ENCODE peak calls at places on chromosome 21, in five cellular contexts. N, W, O, X and C are unnamed samples.

GRCh38 chr21:25501996-25502665 is 105.2 kb downstream of the MRPL39 start:
- DNase-seq in N (no peak), W (no peak), O (no peak), X (no peak), C (peak; percentile 0)

GRCh38 chr21:14356771-14357170 is 26.2 kb downstream of the HSPA13 start:
- DNase-seq in N (no peak), W (no peak), O (no peak), X (no peak), C (no peak)

GRCh38 chr21:29077651-29078090 is 4.2 kb upstream of the CCT8 start:
- DNase-seq in N (peak; percentile 9), W (no peak), O (peak; percentile 48), X (peak; percentile 26), C (no peak)

GRCh38 chr21:21714396-21714795 is 716.2 kb downstream of the NCAM2 start:
- DNase-seq in N (peak; percentile 93), W (peak; percentile 69), O (peak; percentile 82), X (peak; percentile 95), C (no peak)

GRCh38 chr21:45818904-45819285 is 162.7 kb upstream of the COL6A1 start:
- DNase-seq in N (peak; percentile 83), W (peak; percentile 93), O (peak; percentile 84), X (peak; percentile 86), C (peak; percentile 1)

GRCh38 chr21:44730951-44731579 is 19.7 kb upstream of the TSPEAR start:
- DNase-seq in N (no peak), W (no peak), O (no peak), X (no peak), C (no peak)

GRCh38 chr21:42997053-42997452 is 22.7 kb downstream of the PKNOX1 start:
- DNase-seq in N (peak; percentile 97), W (peak; percentile 97), O (peak; percentile 99), X (peak; percentile 97), C (peak; percentile 91)

GRCh38 chr21:43744725-43745124 is 25.8 kb downstream of the PDXK start:
- DNase-seq in N (no peak), W (no peak), O (no peak), X (no peak), C (no peak)

GRCh38 chr21:46418265-46418946 is 40.3 kb upstream of the DIP2A start:
- DNase-seq in N (no peak), W (no peak), O (no peak), X (no peak), C (no peak)

GRCh38 chr21:24658016-24658415 is 949.3 kb downstream of the MRPL39 start:
- DNase-seq in N (no peak), W (no peak), O (no peak), X (peak; percentile 1), C (no peak)

GRCh38 chr21:43904316-43904925 is 39.4 kb downstream of the AGPAT3 start:
- DNase-seq in N (no peak), W (no peak), O (no peak), X (no peak), C (no peak)

GRCh38 chr21:28396421-28396820 is 596.3 kb downstream of the LTN1 start:
- DNase-seq in N (no peak), W (no peak), O (no peak), X (no peak), C (no peak)

GRCh38 chr21:32184485-32184884 is 94.4 kb downstream of the MIS18A start:
- DNase-seq in N (no peak), W (no peak), O (no peak), X (no peak), C (no peak)

GRCh38 chr21:35336534-35336933 is 287.4 kb upstream of the RUNX1 start:
- DNase-seq in N (no peak), W (no peak), O (no peak), X (no peak), C (no peak)

GRCh38 chr21:39155578-39155977 is 27.7 kb downstream of the PSMG1 start:
- DNase-seq in N (no peak), W (no peak), O (no peak), X (no peak), C (no peak)

GRCh38 chr21:29064850-29065481 is 8.5 kb downstream of the CCT8 start:
- DNase-seq in N (no peak), W (no peak), O (no peak), X (no peak), C (no peak)

GRCh38 chr21:16071082-16071481 is 341.3 kb downstream of the USP25 start:
- DNase-seq in N (peak; percentile 93), W (no peak), O (no peak), X (peak; percentile 94), C (no peak)

GRCh38 chr21:44049606-44050005 is 37.5 kb downstream of the TRAPPC10 start:
- DNase-seq in N (no peak), W (no peak), O (no peak), X (no peak), C (no peak)

GRCh38 chr21:42597487-42598158 is 55.8 kb upstream of the PDE9A start:
- DNase-seq in N (no peak), W (no peak), O (no peak), X (no peak), C (no peak)

GRCh38 chr21:45954271-45954670 is 27.3 kb upstream of the COL6A1 start:
- DNase-seq in N (no peak), W (peak; percentile 36), O (no peak), X (no peak), C (no peak)

GRCh38 chr21:39137248-39138186 is 45.7 kb downstream of the PSMG1 start:
- DNase-seq in N (peak; percentile 46), W (peak; percentile 50), O (peak; percentile 24), X (peak; percentile 48), C (peak; percentile 88)

GRCh38 chr21:43811262-43812105 is 22.1 kb downstream of the RRP1 start:
- DNase-seq in N (no peak), W (no peak), O (no peak), X (no peak), C (no peak)

GRCh38 chr21:15679630-15680029 is 50.2 kb upstream of the USP25 start:
- DNase-seq in N (no peak), W (no peak), O (no peak), X (no peak), C (no peak)

GRCh38 chr21:46120301-46121285 is 22.7 kb downstream of the COL6A2 start:
- DNase-seq in N (no peak), W (no peak), O (no peak), X (no peak), C (no peak)

GRCh38 chr21:31872452-31873274 is at the start of gene HUNK:
- DNase-seq in N (peak; percentile 22), W (peak; percentile 38), O (peak; percentile 54), X (peak; percentile 37), C (peak; percentile 75)

GRCh38 chr21:42696516-42697040 is 43.2 kb downstream of the PDE9A start:
- DNase-seq in N (no peak), W (no peak), O (no peak), X (no peak), C (no peak)

GRCh38 chr21:29394051-29394450 is 95.3 kb downstream of the BACH1 start:
- DNase-seq in N (no peak), W (no peak), O (peak; percentile 27), X (no peak), C (no peak)

GRCh38 chr21:14215971-14216621 is at the start of gene RBM11:
- DNase-seq in N (no peak), W (peak; percentile 54), O (peak; percentile 7), X (peak; percentile 6), C (peak; percentile 54)

GRCh38 chr21:32826317-32827167 is 55.0 kb upstream of the PAXBP1 start:
- DNase-seq in N (peak; percentile 44), W (peak; percentile 51), O (peak; percentile 63), X (peak; percentile 58), C (peak; percentile 79)

GRCh38 chr21:26385721-26386120 is 187.4 kb downstream of the CYYR1 start:
- DNase-seq in N (no peak), W (peak; percentile 4), O (no peak), X (no peak), C (no peak)

GRCh38 chr21:38861006-38861405 is 55.3 kb downstream of the ETS2 start:
- DNase-seq in N (no peak), W (no peak), O (no peak), X (peak; percentile 38), C (no peak)

DNA sequence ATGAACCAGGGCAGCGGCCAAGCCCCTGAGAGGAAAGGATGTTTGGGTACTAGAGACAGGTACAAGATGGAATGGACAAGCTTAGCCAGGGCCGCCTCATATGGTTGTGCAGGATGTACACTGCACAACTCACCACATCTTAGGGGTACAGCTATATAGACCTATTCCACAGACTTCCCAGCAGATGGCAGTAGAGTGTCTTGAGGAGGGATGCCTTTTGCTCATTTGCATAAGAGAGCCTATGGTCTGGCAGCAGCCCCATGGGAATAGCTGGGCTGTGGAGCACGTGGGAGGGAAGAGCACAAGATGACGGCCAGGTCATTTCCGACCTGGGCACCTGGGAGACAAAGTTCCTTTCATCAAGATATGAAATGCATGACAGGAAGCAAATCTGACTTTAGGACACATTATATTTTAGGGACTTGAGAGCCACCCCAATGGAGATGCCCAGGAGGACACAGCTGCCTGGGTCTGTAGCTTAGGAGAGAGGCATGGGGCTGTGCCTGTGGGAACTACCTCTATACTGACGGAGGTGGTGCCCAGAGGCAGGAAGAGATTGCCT is 215.5 kb downstream of the KCNJ6 start:
- DNase-seq in N (peak; percentile 74), W (peak; percentile 88), O (peak; percentile 84), X (peak; percentile 80), C (peak; percentile 33)
- H2AFZ ChIP-seq in N (no peak overlapping the region), W (no peak overlapping the region), O (peak overlapping the region; percentile 37), X (no peak overlapping the region), C (no peak overlapping the region)

GRCh38 chr21:41519806-41520559 is 12.0 kb upstream of the TMPRSS2 start:
- DNase-seq in N (no peak), W (no peak), O (no peak), X (no peak), C (no peak)
- H2AFZ ChIP-seq in N (no peak overlapping the region), W (no peak overlapping the region), O (no peak overlapping the region), X (no peak overlapping the region), C (no peak overlapping the region)

GRCh38 chr21:34333150-34333739 is 30.6 kb upstream of the KCNE2 start:
- DNase-seq in N (peak; percentile 87), W (no peak), O (peak; percentile 25), X (peak; percentile 89), C (no peak)

GRCh38 chr21:34335316-34335715 is 28.5 kb upstream of the KCNE2 start:
- DNase-seq in N (peak; percentile 61), W (peak; percentile 4), O (no peak), X (peak; percentile 70), C (no peak)

DNA sequence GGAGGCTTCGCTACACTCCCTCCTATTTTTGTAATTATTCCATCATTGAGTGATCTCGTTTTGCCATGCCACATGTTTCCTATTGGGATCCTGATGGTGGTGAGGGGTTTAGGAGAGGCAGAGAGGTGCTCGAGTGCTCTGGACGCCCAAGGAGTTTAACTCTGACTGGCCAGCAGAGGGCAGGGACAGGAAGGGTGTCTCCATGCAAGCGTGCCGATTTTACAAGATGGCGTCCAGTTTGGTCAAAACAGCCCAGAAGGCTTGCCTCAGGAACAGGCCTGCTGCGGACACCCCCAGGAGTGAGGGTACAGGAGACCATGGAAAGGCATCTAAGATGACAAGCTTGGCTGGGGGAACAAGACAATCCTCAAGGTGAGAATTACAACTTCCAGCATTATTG is 33.8 kb upstream of the KCNE2 start:
- DNase-seq in N (no peak), W (no peak), O (no peak), X (no peak), C (no peak)
- H2AFZ ChIP-seq in N (no peak overlapping the region), W (no peak overlapping the region), O (no peak overlapping the region), X (no peak overlapping the region), C (no peak overlapping the region)

DNA sequence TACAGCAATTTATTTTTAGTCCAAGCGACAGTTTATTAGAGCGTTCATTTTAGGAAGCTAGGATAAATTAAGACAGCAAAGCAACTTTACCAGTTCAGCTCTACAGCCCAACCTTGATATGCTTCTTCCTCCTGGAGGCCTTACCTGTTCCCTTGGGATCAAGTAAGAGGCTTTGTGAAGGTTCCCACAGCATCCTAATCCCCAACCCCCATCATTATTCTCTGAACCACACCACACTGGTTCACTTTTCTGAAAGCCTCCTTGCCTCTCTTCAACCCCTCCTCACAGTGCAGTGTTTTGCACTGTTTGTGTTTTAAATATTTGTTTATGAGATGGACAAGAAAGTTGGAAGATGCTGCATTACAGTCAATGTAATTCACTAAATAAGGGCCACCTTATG is 126.3 kb upstream of the CXADR start:
- DNase-seq in N (no peak), W (no peak), O (no peak), X (no peak), C (no peak)
- H2AFZ ChIP-seq in N (no peak overlapping the region), W (peak overlapping the region; percentile 42), O (no peak overlapping the region), X (no peak overlapping the region), C (no peak overlapping the region)